ENCODE peak calls at places on chromosomes 12 and 14, in nine cellular contexts. U, K, Z, O, R, V, L, A and E are unnamed samples.

GRCh38 chr12:64836856-64837255 is 12.4 kb downstream of the TBC1D30 start:
- DNase-seq in U (no peak), K (no peak), Z (no peak), O (no peak), R (no peak), V (no peak), L (no peak), A (no peak), E (no peak)

GRCh38 chr12:44708218-44708617 is 167.9 kb downstream of the NELL2 start:
- DNase-seq in U (no peak), K (no peak), Z (no peak), O (no peak), R (no peak), V (no peak), L (no peak), A (no peak), E (no peak)

GRCh38 chr14:59123526-59123925 is 64.9 kb upstream of the DAAM1 start:
- DNase-seq in U (peak; percentile 38), K (no peak), Z (peak; percentile 67), O (peak; percentile 64), R (no peak), V (no peak), L (no peak), A (no peak), E (no peak)

GRCh38 chr14:69803753-69804152 is 6.7 kb upstream of the SLC10A1 start:
- DNase-seq in U (peak; percentile 17), K (no peak), Z (no peak), O (no peak), R (peak; percentile 30), V (no peak), L (no peak), A (no peak), E (no peak)

GRCh38 chr12:113477171-113477841 is 5.6 kb upstream of the LHX5 start:
- DNase-seq in U (no peak), K (no peak), Z (no peak), O (no peak), R (no peak), V (no peak), L (no peak), A (no peak), E (no peak)

GRCh38 chr14:32593290-32593942 is 264.3 kb downstream of the AKAP6 start:
- DNase-seq in U (peak; percentile 17), K (peak; percentile 21), Z (peak; percentile 74), O (peak; percentile 87), R (peak; percentile 78), V (peak; percentile 85), L (no peak), A (no peak), E (no peak)

GRCh38 chr14:63922696-63923421 is 70.1 kb downstream of the SYNE2 start:
- DNase-seq in U (peak; percentile 96), K (no peak), Z (peak; percentile 81), O (no peak), R (peak; percentile 93), V (peak; percentile 57), L (peak; percentile 45), A (no peak), E (no peak)

GRCh38 chr14:34604990-34605389 is 25.0 kb downstream of the SNX6 start:
- DNase-seq in U (peak; percentile 13), K (no peak), Z (peak; percentile 70), O (peak; percentile 14), R (peak; percentile 68), V (no peak), L (no peak), A (no peak), E (no peak)

GRCh38 chr14:74941676-74942097 is 13.7 kb downstream of the PGF start:
- DNase-seq in U (peak; percentile 35), K (no peak), Z (peak; percentile 39), O (peak; percentile 85), R (peak; percentile 58), V (peak; percentile 52), L (no peak), A (no peak), E (no peak)

GRCh38 chr14:21103165-21103709 is 2.4 kb downstream of the TMEM253 start:
- DNase-seq in U (no peak), K (no peak), Z (no peak), O (no peak), R (no peak), V (no peak), L (no peak), A (peak; percentile 20), E (no peak)

GRCh38 chr14:21105095-21105494 is 4.2 kb downstream of the TMEM253 start:
- DNase-seq in U (no peak), K (no peak), Z (no peak), O (no peak), R (no peak), V (no peak), L (no peak), A (no peak), E (no peak)

GRCh38 chr14:21104448-21105060 is 3.7 kb downstream of the TMEM253 start:
- DNase-seq in U (peak; percentile 85), K (no peak), Z (peak; percentile 81), O (peak; percentile 92), R (peak; percentile 89), V (peak; percentile 72), L (peak; percentile 77), A (no peak), E (no peak)

GRCh38 chr14:21102472-21103164 is 1.8 kb downstream of the TMEM253 start:
- DNase-seq in U (no peak), K (no peak), Z (no peak), O (no peak), R (no peak), V (no peak), L (no peak), A (no peak), E (no peak)

DNA sequence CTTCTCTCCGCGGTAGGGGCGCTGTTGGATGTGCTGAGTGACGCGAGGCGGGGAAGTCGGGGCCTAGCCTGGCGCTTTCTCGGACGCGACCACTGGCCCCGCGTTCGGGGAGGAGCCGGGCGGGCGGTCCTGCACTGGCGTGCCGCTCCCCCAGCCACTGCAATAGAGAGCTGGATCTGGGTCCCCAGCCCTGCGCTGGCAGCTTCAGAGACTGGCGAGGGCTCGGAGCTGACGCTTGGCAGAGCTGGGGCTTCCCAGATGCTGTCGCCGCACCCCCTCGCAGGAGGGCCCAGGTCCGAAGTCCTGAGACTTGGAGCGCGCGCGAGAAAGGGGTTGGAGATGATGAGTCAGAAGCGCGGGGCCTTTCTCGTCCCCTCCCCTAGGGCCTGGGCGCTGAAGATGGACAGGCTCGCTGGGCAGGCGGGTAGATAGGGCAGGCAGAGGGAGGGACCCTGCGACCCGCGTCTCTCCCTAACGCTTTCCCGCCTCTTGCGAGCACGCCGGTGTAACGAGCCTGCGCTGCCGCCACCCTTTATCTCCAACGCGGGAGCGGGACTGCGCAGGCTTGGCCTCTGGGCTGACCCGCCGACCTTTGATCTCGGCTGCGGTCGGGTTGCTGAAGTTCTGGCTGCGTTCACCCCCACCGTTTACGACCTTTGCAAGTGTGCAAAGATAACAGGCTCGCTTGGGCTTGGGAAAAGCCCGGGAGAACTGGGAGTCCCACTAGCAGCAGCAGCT is 3.0 kb downstream of the TMEM253 start:
- DNase-seq in U (peak; percentile 98), K (peak; percentile 90), Z (peak; percentile 94), O (peak; percentile 98), R (peak; percentile 98), V (peak; percentile 93), L (peak; percentile 96), A (peak; percentile 88), E (peak; percentile 99)
- TF ChIP-seq CTCF in U (peak; percentile 58), K (peak; percentile 84), Z (peak; percentile 85), O (peak; percentile 76), R (peak; percentile 82), V (peak; percentile 87), L (peak; percentile 96), A (peak; percentile 64), E (peak; percentile 80)

GRCh38 chr12:9796916-9797315 is 30.4 kb upstream of the KLRF1 start:
- DNase-seq in U (no peak), K (no peak), Z (no peak), O (peak; percentile 2), R (no peak), V (no peak), L (no peak), A (no peak), E (no peak)

GRCh38 chr12:9799961-9800360 is 27.3 kb upstream of the KLRF1 start:
- DNase-seq in U (no peak), K (no peak), Z (no peak), O (no peak), R (no peak), V (no peak), L (no peak), A (no peak), E (no peak)

GRCh38 chr12:9796346-9796745 is 30.9 kb upstream of the KLRF1 start:
- DNase-seq in U (no peak), K (no peak), Z (no peak), O (no peak), R (no peak), V (no peak), L (no peak), A (no peak), E (no peak)

GRCh38 chr12:9795945-9796344 is 31.3 kb upstream of the KLRF1 start:
- DNase-seq in U (no peak), K (no peak), Z (no peak), O (no peak), R (no peak), V (no peak), L (no peak), A (no peak), E (no peak)

GRCh38 chr12:9798008-9798619 is 29.2 kb upstream of the KLRF1 start:
- DNase-seq in U (peak; percentile 74), K (no peak), Z (peak; percentile 47), O (peak; percentile 43), R (peak; percentile 93), V (peak; percentile 59), L (peak; percentile 33), A (no peak), E (no peak)
- TF ChIP-seq CTCF in U (peak; percentile 47), K (peak; percentile 29), Z (peak; percentile 31), O (peak; percentile 29), R (peak; percentile 82), V (peak; percentile 72), L (peak; percentile 58), A (peak; percentile 29), E (peak; percentile 34)

GRCh38 chr14:65170768-65171251 is 68.5 kb upstream of the MAX start:
- DNase-seq in U (no peak), K (peak; percentile 36), Z (peak; percentile 91), O (peak; percentile 68), R (peak; percentile 86), V (peak; percentile 80), L (peak; percentile 29), A (no peak), E (no peak)
- TF ChIP-seq CTCF in U (no peak), K (peak; percentile 58), Z (peak; percentile 58), O (peak; percentile 53), R (peak; percentile 74), V (peak; percentile 77), L (peak; percentile 20), A (no peak), E (peak; percentile 75)

DNA sequence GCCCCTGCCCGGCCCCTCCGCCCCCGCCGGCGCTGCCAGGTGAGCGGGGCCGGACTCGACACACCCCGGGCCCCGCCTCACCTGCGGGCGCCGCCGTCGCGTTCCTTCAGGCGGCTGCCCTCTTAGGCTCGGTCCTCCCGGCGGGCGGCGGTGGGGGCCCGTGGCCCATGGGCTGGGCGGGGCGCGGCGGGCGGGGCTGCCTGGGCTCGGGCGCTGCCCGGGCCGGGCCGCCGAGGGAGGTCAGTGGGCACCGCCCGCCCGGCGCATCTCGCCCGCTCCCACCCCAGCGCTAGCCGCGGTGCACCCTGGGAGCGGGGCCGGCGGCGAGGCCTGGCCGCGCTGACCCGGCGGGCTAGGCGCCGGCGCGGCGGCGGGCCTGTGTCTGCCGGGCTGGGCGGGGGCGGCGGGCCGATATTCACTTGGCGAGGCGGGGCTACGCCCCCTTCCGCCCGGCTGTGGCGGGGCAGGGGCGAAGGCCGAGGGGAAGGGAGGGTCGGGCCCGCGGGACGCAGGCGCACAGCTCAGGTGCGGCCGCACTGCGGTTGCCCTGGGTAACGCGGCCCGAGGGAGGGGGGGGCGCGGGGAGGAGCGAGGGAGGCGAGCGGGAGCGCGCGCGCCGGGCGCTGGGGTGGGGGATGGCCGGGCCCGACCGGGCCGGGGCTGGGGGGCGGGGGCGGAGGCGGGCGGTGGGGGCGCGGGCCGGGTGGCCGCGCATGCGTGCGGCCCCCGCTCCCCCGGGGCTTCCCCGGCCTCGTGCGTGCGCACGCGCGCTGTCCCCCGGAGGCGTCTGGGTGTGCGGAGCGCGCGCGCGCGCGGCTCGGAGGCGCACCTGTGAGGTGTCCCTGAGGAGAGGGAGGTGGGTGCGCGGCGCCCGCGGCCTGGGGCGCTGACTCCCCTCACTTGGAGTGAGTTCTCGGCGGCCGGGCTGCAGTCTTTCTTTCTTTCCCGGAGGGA is at the start of the genes CCDC92 and ZNF664:
- DNase-seq in U (peak; percentile 83), K (peak; percentile 80), Z (peak; percentile 84), O (peak; percentile 97), R (peak; percentile 87), V (peak; percentile 81), L (peak; percentile 96), A (peak; percentile 68), E (peak; percentile 97)
- TF ChIP-seq CTCF in U (peak; percentile 21), K (no peak), Z (no peak), O (no peak), R (no peak), V (peak; percentile 20), L (no peak), A (peak; percentile 34), E (peak; percentile 47)